ENCODE peak calls at places on chromosomes 16 and 17, in four cellular contexts. T is AG09309; Z is fibroblast of the aortic adventitia; L is CD8-positive, alpha-beta T cell. E is an unnamed sample.

GRCh38 chr16:66918803-66919568 is at the start of gene CDH16:
- DNase-seq in L (no peak), Z (no peak), T (no peak), E (no peak)

GRCh38 chr17:13306310-13306962 is 288.6 kb upstream of the ELAC2 start:
- DNase-seq in T (peak), Z (peak), L (no peak), E (peak)

GRCh38 chr17:9948967-9949366 is 43.9 kb upstream of the RCVRN start:
- DNase-seq in T (no peak), Z (no peak), L (no peak), E (no peak)

GRCh38 chr17:55391764-55392467 is 29.7 kb downstream of the MMD start:
- DNase-seq in Z (no peak), T (no peak), L (no peak), E (no peak)

GRCh38 chr17:82882715-82883446 is 43.1 kb upstream of the ZNF750 start:
- DNase-seq in Z (no peak), T (no peak), L (peak), E (no peak)

GRCh38 chr17:53499277-53499676 is 323.4 kb upstream of the KIF2B start:
- DNase-seq in L (no peak), T (no peak), Z (no peak), E (no peak)

GRCh38 chr17:28727727-28728363 is 743 bp upstream of the NEK8 start:
- DNase-seq in Z (no peak), T (no peak), L (peak), E (peak)

GRCh38 chr17:7363311-7363710 is 8.4 kb downstream of the TMEM95 start:
- DNase-seq in L (no peak), Z (no peak), T (no peak), E (no peak)

GRCh38 chr16:86931410-86931941 is 353.1 kb downstream of the FOXL1 start:
- DNase-seq in L (no peak), Z (peak), T (peak), E (no peak)

GRCh38 chr17:28885951-28886350 is 11.6 kb downstream of the FLOT2 start:
- DNase-seq in L (no peak), Z (no peak), T (no peak), E (no peak)

GRCh38 chr16:69909760-69910159 is 41.4 kb upstream of the CLEC18A start:
- DNase-seq in T (no peak), L (no peak), Z (no peak), E (no peak)

GRCh38 chr16:69905171-69905555 is 46.0 kb upstream of the CLEC18A start:
- DNase-seq in T (no peak), Z (no peak), L (no peak), E (no peak)

GRCh38 chr16:69906838-69907301 is 44.3 kb upstream of the CLEC18A start:
- DNase-seq in L (no peak), Z (peak), T (peak), E (no peak)

GRCh38 chr16:69910964-69911363 is 40.2 kb upstream of the CLEC18A start:
- DNase-seq in L (no peak), Z (no peak), T (no peak), E (no peak)

GRCh38 chr16:69909043-69909442 is 42.1 kb upstream of the CLEC18A start:
- DNase-seq in L (no peak), T (no peak), Z (no peak), E (no peak)
- TF ChIP-seq CTCF in L (no peak), T (no peak), Z (no peak), E (no peak)

GRCh38 chr16:81261049-81261648 is 22.7 kb downstream of the BCO1 start:
- DNase-seq in T (no peak), L (no peak), Z (peak), E (no peak)
- TF ChIP-seq CTCF in T (peak), L (peak), Z (peak), E (peak)

DNA sequence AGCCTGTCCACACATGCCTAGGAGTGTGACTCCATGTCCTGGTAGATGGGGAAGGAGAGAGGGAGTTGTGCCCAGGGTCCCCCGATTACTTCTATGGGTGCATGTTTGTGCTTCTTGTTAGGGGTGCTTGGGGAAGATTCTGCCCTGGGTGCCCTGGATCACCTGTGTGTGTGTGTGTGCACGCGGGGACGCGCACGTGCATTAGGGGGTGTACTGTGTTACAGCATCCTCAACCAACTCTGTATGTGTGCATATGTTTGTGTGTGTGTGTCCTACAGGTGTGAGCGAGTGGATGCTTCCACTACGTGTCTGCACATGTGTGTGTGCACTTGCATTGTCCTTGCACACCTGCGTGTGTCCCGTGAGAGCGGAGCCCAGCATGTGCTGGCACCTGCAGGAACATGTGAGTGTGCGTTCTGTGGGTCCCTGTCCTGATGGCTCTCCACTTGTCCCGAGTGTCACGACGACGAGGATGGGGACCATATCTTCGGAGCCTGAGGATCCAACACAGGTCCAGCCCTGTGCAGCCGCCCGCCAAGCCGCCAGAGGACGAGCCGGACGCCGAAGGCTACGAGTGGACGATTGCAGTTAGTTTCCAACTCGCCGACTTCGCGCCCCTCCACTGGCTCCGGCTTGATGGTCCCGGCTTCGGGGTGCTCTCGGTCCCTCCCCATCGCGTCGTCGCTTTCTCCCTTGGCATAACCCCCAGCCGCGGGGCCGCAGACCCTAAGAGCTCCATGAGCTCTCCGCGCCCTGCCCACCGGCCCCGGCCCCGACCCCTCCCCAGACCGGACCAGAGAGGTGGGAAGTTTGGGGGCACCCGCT is 6.0 kb upstream of the TBC1D3B start:
- DNase-seq in T (no peak), Z (no peak), L (no peak), E (peak)
- TF ChIP-seq CTCF in T (peak), Z (peak), L (no peak), E (no peak)

GRCh38 chr17:48954300-48954755 is 9.7 kb upstream of the SNF8 start:
- DNase-seq in Z (peak), T (no peak), L (no peak), E (no peak)
- TF ChIP-seq CTCF in Z (peak), T (peak), L (no peak), E (peak)

DNA sequence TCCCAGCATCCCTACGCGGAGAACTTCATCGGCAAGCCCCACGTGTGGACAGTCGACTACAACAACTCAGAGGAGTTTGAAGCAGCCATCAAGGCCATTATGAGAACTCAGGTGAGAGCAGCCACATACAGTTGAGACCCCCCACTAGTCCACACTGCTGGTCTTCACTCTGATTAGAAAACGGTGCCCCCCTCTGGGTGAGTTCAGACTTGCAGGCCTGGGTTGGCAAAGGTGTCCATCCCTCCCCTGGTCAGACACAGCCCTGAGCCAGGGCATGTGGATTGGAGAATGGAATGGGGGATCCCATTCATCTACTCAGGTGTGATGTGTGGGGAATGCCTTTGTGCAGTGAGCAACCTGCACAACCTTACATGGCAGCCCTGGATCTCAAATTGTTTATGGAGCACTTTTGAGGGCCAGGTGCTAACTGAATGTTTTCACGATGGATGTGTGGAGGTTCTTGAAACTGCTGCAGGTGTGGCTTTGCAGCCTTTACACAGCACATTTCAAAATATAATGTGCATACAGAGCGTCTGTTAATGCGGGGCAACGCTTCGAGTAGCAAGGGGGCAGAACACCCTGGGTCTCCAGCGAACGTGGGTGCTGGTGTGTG is 72.6 kb downstream of the MGAT5B start:
- DNase-seq in T (no peak), Z (no peak), L (no peak), E (no peak)
- TF ChIP-seq CTCF in T (peak), Z (no peak), L (no peak), E (no peak)

E was measured in neural crest cell.